ENCODE peak calls at places on chromosome 19, in seven cellular contexts. One of them, this sample, is unnamed.

GRCh38 chr19:46844067-46844489 is 6.6 kb downstream of the AP2S1 start:
- DNase-seq in breast epithelium: no peak
- DNase-seq in foreskin fibroblast: no peak
- DNase-seq in AG04450: no peak
- DNase-seq in right lobe of liver: peak
- DNase-seq in HFF-Myc: no peak
- DNase-seq in PC-9: no peak
- DNase-seq in this sample: no peak

GRCh38 chr19:13404236-13404635 is 102.0 kb downstream of the CACNA1A start:
- DNase-seq in HFF-Myc: no peak
- DNase-seq in right lobe of liver: no peak
- DNase-seq in PC-9: no peak
- DNase-seq in foreskin fibroblast: no peak
- DNase-seq in AG04450: no peak
- DNase-seq in breast epithelium: no peak
- DNase-seq in this sample: no peak

GRCh38 chr19:41796362-41796761 is at the start of gene CEACAM3:
- DNase-seq in breast epithelium: no peak
- DNase-seq in foreskin fibroblast: no peak
- DNase-seq in right lobe of liver: no peak
- DNase-seq in PC-9: no peak
- DNase-seq in AG04450: no peak
- DNase-seq in HFF-Myc: no peak
- DNase-seq in this sample: no peak

GRCh38 chr19:12946092-12946845 is 607 bp downstream of the RAD23A start:
- DNase-seq in HFF-Myc: no peak
- DNase-seq in right lobe of liver: peak
- DNase-seq in foreskin fibroblast: peak
- DNase-seq in breast epithelium: peak
- DNase-seq in PC-9: peak
- DNase-seq in AG04450: peak
- DNase-seq in this sample: no peak

GRCh38 chr19:45782820-45783785 is 813 bp upstream of the DMPK start:
- DNase-seq in PC-9: peak
- DNase-seq in AG04450: no peak
- DNase-seq in HFF-Myc: no peak
- DNase-seq in breast epithelium: peak
- DNase-seq in foreskin fibroblast: peak
- DNase-seq in right lobe of liver: no peak
- DNase-seq in this sample: peak

GRCh38 chr19:29323046-29323971 is 110.4 kb upstream of the UQCRFS1 start:
- DNase-seq in HFF-Myc: no peak
- DNase-seq in breast epithelium: no peak
- DNase-seq in right lobe of liver: no peak
- DNase-seq in PC-9: no peak
- DNase-seq in foreskin fibroblast: no peak
- DNase-seq in AG04450: no peak
- DNase-seq in this sample: no peak

GRCh38 chr19:23101241-23101640 is 15.6 kb upstream of the ZNF730 start:
- DNase-seq in HFF-Myc: no peak
- DNase-seq in PC-9: no peak
- DNase-seq in AG04450: no peak
- DNase-seq in breast epithelium: no peak
- DNase-seq in right lobe of liver: no peak
- DNase-seq in foreskin fibroblast: no peak
- DNase-seq in this sample: no peak

GRCh38 chr19:47700934-47701716 is 12.1 kb upstream of the EHD2 start:
- DNase-seq in foreskin fibroblast: no peak
- DNase-seq in AG04450: no peak
- DNase-seq in breast epithelium: no peak
- DNase-seq in right lobe of liver: no peak
- DNase-seq in HFF-Myc: no peak
- DNase-seq in PC-9: no peak
- DNase-seq in this sample: no peak

GRCh38 chr19:39350156-39350555 is 7.9 kb downstream of the SAMD4B start:
- DNase-seq in right lobe of liver: no peak
- DNase-seq in AG04450: no peak
- DNase-seq in breast epithelium: no peak
- DNase-seq in PC-9: no peak
- DNase-seq in foreskin fibroblast: no peak
- DNase-seq in HFF-Myc: no peak
- DNase-seq in this sample: no peak

GRCh38 chr19:15304140-15304705 is 28.1 kb downstream of the BRD4 start:
- DNase-seq in foreskin fibroblast: no peak
- DNase-seq in AG04450: no peak
- DNase-seq in PC-9: no peak
- DNase-seq in HFF-Myc: no peak
- DNase-seq in breast epithelium: no peak
- DNase-seq in right lobe of liver: no peak
- DNase-seq in this sample: no peak

GRCh38 chr19:31066385-31066784 is 282.9 kb downstream of the TSHZ3 start:
- DNase-seq in right lobe of liver: no peak
- DNase-seq in AG04450: peak
- DNase-seq in PC-9: no peak
- DNase-seq in HFF-Myc: peak
- DNase-seq in foreskin fibroblast: peak
- DNase-seq in breast epithelium: no peak
- DNase-seq in this sample: peak

GRCh38 chr19:3142292-3142670 is 6.4 kb downstream of the GNA15 start:
- DNase-seq in AG04450: peak
- DNase-seq in breast epithelium: no peak
- DNase-seq in foreskin fibroblast: peak
- DNase-seq in HFF-Myc: no peak
- DNase-seq in PC-9: no peak
- DNase-seq in right lobe of liver: no peak
- DNase-seq in this sample: no peak

GRCh38 chr19:4171676-4172075 is 10.7 kb downstream of the SIRT6 start:
- DNase-seq in AG04450: no peak
- DNase-seq in foreskin fibroblast: no peak
- DNase-seq in right lobe of liver: no peak
- DNase-seq in PC-9: no peak
- DNase-seq in HFF-Myc: no peak
- DNase-seq in breast epithelium: no peak
- DNase-seq in this sample: no peak

GRCh38 chr19:38634757-38635482 is 12.5 kb upstream of the ACTN4 start:
- DNase-seq in HFF-Myc: no peak
- DNase-seq in foreskin fibroblast: no peak
- DNase-seq in PC-9: peak
- DNase-seq in right lobe of liver: peak
- DNase-seq in AG04450: peak
- DNase-seq in breast epithelium: no peak
- DNase-seq in this sample: no peak

DNA sequence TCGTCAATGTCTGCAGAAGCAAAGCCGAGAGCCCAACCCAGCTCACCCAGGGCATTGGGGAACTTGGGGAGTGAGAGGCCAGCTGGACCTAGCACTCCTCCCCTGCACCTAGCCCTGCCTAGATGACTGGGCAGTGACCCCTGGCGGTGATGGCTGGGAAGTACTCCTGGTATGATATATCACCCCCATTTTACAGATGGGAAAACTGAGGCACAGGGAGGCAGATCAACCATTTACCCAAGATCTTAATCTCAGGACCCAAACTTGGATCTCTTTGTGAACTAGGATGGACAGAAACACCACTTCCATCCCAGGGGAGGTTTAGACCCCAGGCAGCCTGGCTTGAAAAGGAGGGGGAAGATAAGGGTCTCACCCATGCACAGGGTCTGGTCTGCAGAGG is 43.5 kb downstream of the CCL25 start:
- DNase-seq in AG04450: no peak
- DNase-seq in HFF-Myc: no peak
- DNase-seq in PC-9: no peak
- DNase-seq in right lobe of liver: no peak
- DNase-seq in breast epithelium: no peak
- DNase-seq in foreskin fibroblast: no peak
- DNase-seq in this sample: no peak
- TF ChIP-seq CTCF in AG04450: peak
- TF ChIP-seq CTCF in HFF-Myc: no peak
- TF ChIP-seq CTCF in PC-9: peak
- TF ChIP-seq CTCF in right lobe of liver: no peak
- TF ChIP-seq CTCF in breast epithelium: no peak
- TF ChIP-seq CTCF in foreskin fibroblast: no peak
- TF ChIP-seq CTCF in this sample: no peak

GRCh38 chr19:19223636-19224035 is 11.9 kb downstream of the NCAN start:
- DNase-seq in foreskin fibroblast: no peak
- DNase-seq in breast epithelium: no peak
- DNase-seq in PC-9: no peak
- DNase-seq in right lobe of liver: no peak
- DNase-seq in AG04450: no peak
- DNase-seq in HFF-Myc: no peak
- DNase-seq in this sample: no peak

GRCh38 chr19:19223060-19223459 is 11.3 kb downstream of the NCAN start:
- DNase-seq in breast epithelium: no peak
- DNase-seq in foreskin fibroblast: no peak
- DNase-seq in AG04450: no peak
- DNase-seq in PC-9: no peak
- DNase-seq in right lobe of liver: no peak
- DNase-seq in HFF-Myc: no peak
- DNase-seq in this sample: no peak

GRCh38 chr19:19226204-19226603 is 14.4 kb downstream of the NCAN start:
- DNase-seq in breast epithelium: no peak
- DNase-seq in HFF-Myc: no peak
- DNase-seq in PC-9: no peak
- DNase-seq in foreskin fibroblast: no peak
- DNase-seq in right lobe of liver: no peak
- DNase-seq in AG04450: no peak
- DNase-seq in this sample: no peak

GRCh38 chr19:19224852-19225494 is 13.2 kb downstream of the NCAN start:
- DNase-seq in AG04450: peak
- DNase-seq in PC-9: peak
- DNase-seq in foreskin fibroblast: peak
- DNase-seq in HFF-Myc: no peak
- DNase-seq in breast epithelium: peak
- DNase-seq in right lobe of liver: peak
- DNase-seq in this sample: peak

DNA sequence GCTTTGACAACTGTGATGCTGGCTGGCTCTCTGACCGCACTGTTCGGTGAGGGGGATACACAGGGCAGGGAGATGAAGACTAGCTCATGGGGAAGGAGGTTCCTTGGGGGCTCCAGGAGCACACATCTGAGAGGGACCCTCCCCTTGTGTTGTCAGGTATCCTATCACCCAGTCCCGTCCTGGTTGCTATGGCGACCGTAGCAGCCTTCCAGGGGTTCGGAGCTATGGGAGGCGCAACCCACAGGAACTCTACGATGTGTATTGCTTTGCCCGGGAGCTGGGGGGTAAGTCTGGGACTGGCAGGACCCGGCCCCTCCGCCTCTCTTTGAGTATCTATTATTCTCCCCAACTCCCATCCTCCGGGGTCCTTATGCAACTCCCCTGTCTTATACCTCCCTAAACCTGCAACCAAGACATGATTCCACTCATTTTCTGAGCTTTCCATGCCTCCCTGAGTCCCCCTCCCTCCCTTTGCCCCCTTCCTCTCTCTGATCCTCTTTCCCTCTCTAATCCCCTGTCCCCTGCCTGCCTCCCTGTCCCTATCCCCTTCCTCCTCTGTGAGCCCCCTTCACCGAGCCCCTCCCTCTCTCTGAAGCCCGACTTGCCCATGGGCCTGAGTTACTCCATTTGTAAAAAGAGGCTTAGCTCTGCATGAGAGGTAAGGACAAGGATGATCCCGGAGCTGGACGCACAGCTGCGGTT is 12.5 kb downstream of the NCAN start:
- DNase-seq in breast epithelium: no peak
- DNase-seq in PC-9: no peak
- DNase-seq in AG04450: no peak
- DNase-seq in right lobe of liver: no peak
- DNase-seq in HFF-Myc: no peak
- DNase-seq in foreskin fibroblast: no peak
- DNase-seq in this sample: no peak
- H3K4me3 ChIP-seq in breast epithelium: peak
- H3K4me3 ChIP-seq in PC-9: no peak
- H3K4me3 ChIP-seq in AG04450: no peak
- H3K4me3 ChIP-seq in right lobe of liver: no peak
- H3K4me3 ChIP-seq in HFF-Myc: no peak
- H3K4me3 ChIP-seq in foreskin fibroblast: no peak
- H3K4me3 ChIP-seq in this sample: no peak

GRCh38 chr19:18254546-18255500 is 19.4 kb downstream of the IQCN start:
- DNase-seq in right lobe of liver: no peak
- DNase-seq in breast epithelium: no peak
- DNase-seq in HFF-Myc: no peak
- DNase-seq in AG04450: no peak
- DNase-seq in PC-9: peak
- DNase-seq in foreskin fibroblast: no peak
- DNase-seq in this sample: no peak
- TF ChIP-seq CTCF in right lobe of liver: no peak
- TF ChIP-seq CTCF in breast epithelium: no peak
- TF ChIP-seq CTCF in HFF-Myc: no peak
- TF ChIP-seq CTCF in AG04450: no peak
- TF ChIP-seq CTCF in PC-9: peak
- TF ChIP-seq CTCF in foreskin fibroblast: no peak
- TF ChIP-seq CTCF in this sample: no peak

GRCh38 chr19:40630571-40631160 is 29.5 kb downstream of the LTBP4 start:
- DNase-seq in HFF-Myc: no peak
- DNase-seq in breast epithelium: no peak
- DNase-seq in right lobe of liver: no peak
- DNase-seq in PC-9: no peak
- DNase-seq in foreskin fibroblast: no peak
- DNase-seq in AG04450: no peak
- DNase-seq in this sample: no peak

GRCh38 chr19:40627486-40628279 is 26.5 kb downstream of the LTBP4 start:
- DNase-seq in PC-9: no peak
- DNase-seq in HFF-Myc: no peak
- DNase-seq in AG04450: no peak
- DNase-seq in foreskin fibroblast: no peak
- DNase-seq in right lobe of liver: no peak
- DNase-seq in breast epithelium: no peak
- DNase-seq in this sample: no peak

GRCh38 chr19:40633207-40633606 is 32.0 kb downstream of the LTBP4 start:
- DNase-seq in AG04450: peak
- DNase-seq in PC-9: no peak
- DNase-seq in foreskin fibroblast: peak
- DNase-seq in HFF-Myc: no peak
- DNase-seq in breast epithelium: no peak
- DNase-seq in right lobe of liver: no peak
- DNase-seq in this sample: no peak

GRCh38 chr19:40629346-40629745 is 28.2 kb downstream of the LTBP4 start:
- DNase-seq in right lobe of liver: no peak
- DNase-seq in HFF-Myc: no peak
- DNase-seq in AG04450: no peak
- DNase-seq in foreskin fibroblast: no peak
- DNase-seq in PC-9: no peak
- DNase-seq in breast epithelium: no peak
- DNase-seq in this sample: no peak

DNA sequence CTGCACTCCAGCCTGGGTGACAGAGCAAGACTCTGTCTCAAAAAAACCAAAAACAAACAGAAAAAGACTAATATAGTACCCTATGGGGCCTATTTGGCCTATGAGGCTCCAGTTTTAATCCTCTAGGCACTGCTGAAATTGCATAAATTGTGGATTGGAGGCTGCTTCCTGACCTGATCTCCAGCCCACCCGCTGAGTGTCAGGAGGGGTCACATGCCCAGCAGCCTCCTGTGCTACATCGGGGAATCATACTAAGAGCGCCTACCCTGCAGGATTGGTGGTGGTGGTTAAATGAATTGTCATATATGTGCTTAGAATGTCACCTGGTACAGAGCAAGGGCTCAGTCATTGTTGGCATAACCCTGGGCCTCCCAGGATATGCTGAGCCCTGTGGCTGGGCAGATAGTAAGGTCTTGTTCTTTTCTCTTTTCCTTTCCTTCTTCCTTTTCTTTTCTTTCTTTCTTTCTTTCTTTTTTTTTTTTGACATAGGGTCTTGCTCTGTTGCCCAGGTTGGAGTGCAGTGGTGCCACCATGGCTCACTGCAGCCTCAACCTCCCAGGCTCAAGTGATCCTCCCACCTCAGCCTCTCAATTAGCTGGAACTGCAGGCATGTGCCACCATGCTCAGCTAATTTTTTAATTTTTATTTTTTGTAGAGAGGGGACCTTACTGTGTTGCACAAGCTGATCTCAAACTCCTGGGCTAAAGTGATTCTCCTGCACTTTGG is 31.3 kb downstream of the LTBP4 start:
- DNase-seq in HFF-Myc: no peak
- DNase-seq in breast epithelium: no peak
- DNase-seq in right lobe of liver: no peak
- DNase-seq in AG04450: no peak
- DNase-seq in PC-9: no peak
- DNase-seq in foreskin fibroblast: no peak
- DNase-seq in this sample: no peak
- H3K4me3 ChIP-seq in HFF-Myc: no peak
- H3K4me3 ChIP-seq in breast epithelium: no peak
- H3K4me3 ChIP-seq in right lobe of liver: no peak
- H3K4me3 ChIP-seq in AG04450: no peak
- H3K4me3 ChIP-seq in PC-9: no peak
- H3K4me3 ChIP-seq in foreskin fibroblast: no peak
- H3K4me3 ChIP-seq in this sample: no peak

This sample was measured in AG09309.